ENCODE peak calls at places on chromosome 3, in five cellular contexts. I is psoas muscle, D is heart left ventricle, E is cardiac muscle cell, K is neuronal stem cell. Z is an unnamed sample. For H3K4me1, the result is how much of the 10 kb centered on the place peaks cover.

GRCh38 chr3:34889641-34890040 is 749.7 kb upstream of the ARPP21 start:
- DNase-seq in I (no peak), D (no peak), E (no peak), K (no peak), Z (no peak)

GRCh38 chr3:189353318-189353958 is 181.7 kb downstream of the TPRG1 start:
- DNase-seq in I (no peak), D (no peak), E (no peak), K (no peak), Z (no peak)

GRCh38 chr3:13579089-13579488 is 30.2 kb downstream of the FBLN2 start:
- DNase-seq in I (no peak), D (no peak), E (no peak), K (no peak), Z (no peak)

GRCh38 chr3:190513409-190514162 is at the start of gene IL1RAP:
- DNase-seq in I (peak), D (peak), E (peak), K (peak), Z (peak)

GRCh38 chr3:186342197-186342596 is 19.8 kb downstream of the DGKG start:
- DNase-seq in I (no peak), D (no peak), E (peak), K (no peak), Z (no peak)

GRCh38 chr3:13634615-13635014 is 85.7 kb downstream of the FBLN2 start:
- DNase-seq in I (no peak), D (no peak), E (no peak), K (no peak), Z (no peak)

GRCh38 chr3:149716984-149717383 is 35.3 kb downstream of the COMMD2 start:
- DNase-seq in I (no peak), D (no peak), E (no peak), K (no peak), Z (no peak)

GRCh38 chr3:80890571-80890970 is 870.9 kb downstream of the GBE1 start:
- DNase-seq in I (no peak), D (no peak), E (no peak), K (no peak), Z (no peak)

GRCh38 chr3:138493804-138494606 is 59.6 kb downstream of the ESYT3 start:
- DNase-seq in I (no peak), D (no peak), E (no peak), K (no peak), Z (no peak)

GRCh38 chr3:161296814-161297213 is 74.5 kb downstream of the SPTSSB start:
- DNase-seq in I (no peak), D (no peak), E (no peak), K (no peak), Z (no peak)

GRCh38 chr3:15063238-15063637 is 1.9 kb downstream of the MRPS25 start:
- DNase-seq in I (no peak), D (no peak), E (no peak), K (no peak), Z (no peak)

GRCh38 chr3:41040256-41040655 is 159.0 kb upstream of the CTNNB1 start:
- DNase-seq in I (no peak), D (no peak), E (no peak), K (no peak), Z (no peak)

GRCh38 chr3:162602619-162603018 is 1106.0 kb downstream of the OTOL1 start:
- DNase-seq in I (no peak), D (no peak), E (no peak), K (no peak), Z (no peak)

DNA sequence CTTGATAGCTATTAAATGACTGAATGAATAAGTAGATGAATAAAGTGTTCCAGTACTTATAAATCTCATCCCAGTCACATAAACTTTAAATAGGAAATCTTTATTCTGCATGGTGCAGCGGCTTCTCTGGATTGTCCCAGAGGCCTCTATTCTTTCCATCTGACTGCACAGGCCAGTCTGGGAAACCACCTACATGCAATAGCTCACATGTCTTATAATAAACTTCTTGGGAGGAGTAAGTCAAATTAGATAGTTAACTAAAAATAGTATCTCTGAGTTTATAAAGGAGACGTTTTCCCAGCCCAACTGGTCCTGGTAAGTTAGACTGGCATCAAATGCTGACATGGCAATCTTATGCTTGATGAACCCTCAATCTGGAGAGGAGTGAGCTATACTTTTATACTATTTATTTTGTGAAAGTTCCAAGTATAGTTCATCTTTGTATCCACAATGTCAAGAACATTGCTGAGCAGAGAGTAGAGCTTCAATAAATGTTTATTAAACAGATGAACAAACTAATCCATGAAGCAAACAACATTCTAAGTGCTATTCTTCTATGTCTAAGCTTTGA is 417.6 kb downstream of the TIGIT start:
- DNase-seq in I (no peak), D (no peak), E (no peak), K (no peak), Z (no peak)
- H3K4me1 ChIP-seq in I (half or more), D (under half), E (under half), K (under half), Z (under half)

GRCh38 chr3:30688776-30689175 is 82.4 kb downstream of the TGFBR2 start:
- DNase-seq in I (no peak), D (no peak), E (no peak), K (no peak), Z (no peak)

GRCh38 chr3:30691249-30691880 is 85.0 kb downstream of the TGFBR2 start:
- DNase-seq in I (no peak), D (no peak), E (no peak), K (no peak), Z (no peak)

GRCh38 chr3:30691944-30692343 is 85.5 kb downstream of the TGFBR2 start:
- DNase-seq in I (no peak), D (no peak), E (no peak), K (no peak), Z (no peak)

GRCh38 chr3:30689202-30689641 is 82.8 kb downstream of the TGFBR2 start:
- DNase-seq in I (no peak), D (peak), E (no peak), K (no peak), Z (no peak)

DNA sequence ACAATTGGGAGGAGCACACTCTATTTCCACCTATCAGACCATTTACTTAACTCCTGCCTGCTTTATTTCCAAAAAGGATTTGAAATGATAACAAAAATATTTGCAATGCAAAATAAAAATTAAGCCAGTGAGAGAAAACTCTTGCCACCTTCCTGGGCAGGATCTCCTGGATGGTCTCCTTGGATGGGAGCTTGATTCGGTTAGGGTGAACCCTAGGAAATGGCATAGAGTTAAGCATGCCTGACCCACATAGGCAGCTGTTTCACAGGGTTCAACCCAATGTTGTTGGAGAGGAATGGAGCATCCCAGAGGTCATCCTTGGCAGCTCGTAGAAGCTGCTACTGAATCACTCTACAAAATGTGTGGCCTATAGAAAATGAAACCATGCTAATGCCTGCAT is 83.8 kb downstream of the TGFBR2 start:
- DNase-seq in I (no peak), D (no peak), E (no peak), K (no peak), Z (no peak)
- H3K27ac ChIP-seq in I (no peak), D (no peak), E (no peak), K (no peak), Z (peak)

GRCh38 chr3:56921573-56922571 is 120.1 kb upstream of the ARHGEF3 start:
- DNase-seq in I (no peak), D (no peak), E (no peak), K (no peak), Z (no peak)
- H3K4me1 ChIP-seq in I (under half), D (half or more), E (under half), K (under half), Z (half or more)

GRCh38 chr3:172096881-172097420 is 57.6 kb downstream of the FNDC3B start:
- DNase-seq in I (no peak), D (no peak), E (peak), K (no peak), Z (no peak)
- H3K27ac ChIP-seq in I (peak), D (peak), E (peak), K (no peak), Z (no peak)

DNA sequence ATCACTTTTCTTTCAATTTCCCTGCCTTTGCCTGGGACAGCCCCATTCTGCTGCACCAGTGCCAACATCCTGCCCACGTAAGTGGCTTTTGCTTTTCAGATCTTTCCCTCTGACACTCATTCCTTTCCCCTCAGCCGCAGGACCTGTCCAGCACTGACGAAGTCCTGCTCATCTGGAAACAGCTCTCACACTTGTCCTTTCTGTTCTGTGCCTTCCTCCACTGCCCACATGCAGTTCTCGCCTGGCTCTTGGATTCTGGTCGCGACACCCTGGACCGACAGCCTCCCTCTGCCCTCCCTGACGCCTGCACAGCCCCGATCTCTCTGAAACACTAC is 99.7 kb downstream of the ADCY5 start:
- DNase-seq in I (no peak), D (no peak), E (peak), K (no peak), Z (no peak)
- H3K4me1 ChIP-seq in I (under half), D (under half), E (under half), K (under half), Z (under half)

GRCh38 chr3:134476977-134477376 is 8.8 kb downstream of the ANAPC13 start:
- DNase-seq in I (peak), D (peak), E (no peak), K (no peak), Z (no peak)

GRCh38 chr3:134473868-134474546 is 11.8 kb downstream of the ANAPC13 start:
- DNase-seq in I (peak), D (peak), E (peak), K (peak), Z (peak)

GRCh38 chr3:134476306-134476705 is 9.5 kb downstream of the ANAPC13 start:
- DNase-seq in I (no peak), D (no peak), E (no peak), K (no peak), Z (no peak)

GRCh38 chr3:134477938-134478337 is 7.8 kb downstream of the ANAPC13 start:
- DNase-seq in I (no peak), D (no peak), E (no peak), K (no peak), Z (no peak)

GRCh38 chr3:134474956-134475355 is 10.8 kb downstream of the ANAPC13 start:
- DNase-seq in I (no peak), D (no peak), E (no peak), K (no peak), Z (no peak)
- H3K27ac ChIP-seq in I (no peak), D (no peak), E (no peak), K (no peak), Z (no peak)